ENCODE peak calls at places on chromosomes 4 and X, in ten cellular contexts. J is ovary; E is astrocyte of the spinal cord; W is activated naive CD4-positive, alpha-beta T cell treated with anti-CD3 and anti-CD28 coated beads for 36 hours; M is neural crest cell; A is hypothalamus; T is glomerular endothelial cell; D is NCI-H1092 treated with DMSO at 0.1 percent for 48 hours; X is activated CD4-positive, alpha-beta T cell treated with anti-CD3 and anti-CD28 coated beads for 1 hour; B is activated T-cell treated with anti-CD3 and anti-CD28 coated beads, Interleukin-2, amount 50 U/mL, for 4 hours. Z is an unnamed sample.
A peak's percentile ranks its signal among the peaks of the same experiment; 100 is the strongest.

GRCh38 chr4:141065872-141066271 is 67.4 kb downstream of the RNF150 start:
- DNase-seq in A (no peak), B (no peak), E (no peak), M (no peak), J (no peak), T (no peak), X (no peak), W (no peak), D (no peak), Z (no peak)

GRCh38 chr4:141153751-141154510 is 20.7 kb upstream of the RNF150 start:
- DNase-seq in D (no peak), T (no peak), W (no peak), J (peak; percentile 19), B (no peak), M (no peak), X (no peak), A (no peak), E (no peak), Z (peak; percentile 26)

GRCh38 chr4:77820836-77821561 is 1.8 kb upstream of the CNOT6L start:
- DNase-seq in D (no peak), B (no peak), A (no peak), M (no peak), W (peak; percentile 69), J (peak; percentile 20), E (no peak), T (no peak), X (no peak), Z (no peak)

GRCh38 chr4:47031011-47031678 is at the start of gene GABRB1:
- DNase-seq in X (no peak), J (peak; percentile 26), B (peak; percentile 5), T (peak; percentile 20), D (no peak), A (peak; percentile 16), E (peak; percentile 70), M (peak; percentile 62), W (no peak), Z (no peak)

GRCh38 chrX:67619253-67619652 is 75.4 kb downstream of the AR start:
- DNase-seq in D (no peak), B (no peak), J (no peak), E (peak; percentile 59), A (no peak), X (no peak), W (no peak), T (no peak), M (no peak), Z (no peak)

GRCh38 chrX:146934256-146934655 is 119.7 kb upstream of the CXorf51A start:
- DNase-seq in B (no peak), A (no peak), E (no peak), J (no peak), X (no peak), D (no peak), T (no peak), W (no peak), M (no peak), Z (no peak)

GRCh38 chr4:107751670-107752069 is 31.6 kb upstream of the PAPSS1 start:
- DNase-seq in W (no peak), D (no peak), J (no peak), E (no peak), T (no peak), X (no peak), A (no peak), M (no peak), B (no peak), Z (peak; percentile 80)

GRCh38 chrX:152913915-152914314 is 16.0 kb downstream of the ZNF185 start:
- DNase-seq in A (no peak), X (no peak), D (peak; percentile 5), M (no peak), W (no peak), B (no peak), T (no peak), E (no peak), J (no peak), Z (no peak)

GRCh38 chrX:108132034-108132433 is 40.5 kb downstream of the ATG4A start:
- DNase-seq in T (no peak), W (no peak), B (no peak), X (no peak), E (no peak), J (peak; percentile 20), D (no peak), M (no peak), A (no peak), Z (no peak)

GRCh38 chr4:124409044-124409443 is 303.5 kb downstream of the ANKRD50 start:
- DNase-seq in M (no peak), E (peak; percentile 57), X (no peak), T (no peak), A (no peak), B (no peak), W (no peak), D (no peak), J (no peak), Z (no peak)

GRCh38 chrX:153662266-153662665 is 11.3 kb downstream of the PNCK start:
- DNase-seq in J (no peak), A (no peak), D (no peak), M (no peak), E (no peak), B (peak; percentile 60), W (peak; percentile 69), X (peak; percentile 38), T (no peak), Z (no peak)

GRCh38 chr4:123929565-123929964 is 533.0 kb downstream of the SPRY1 start:
- DNase-seq in X (no peak), E (peak; percentile 19), W (no peak), A (no peak), J (no peak), B (no peak), D (no peak), T (no peak), M (no peak), Z (no peak)

GRCh38 chr4:152118819-152119553 is 358.2 kb upstream of the GATB start:
- DNase-seq in D (no peak), W (no peak), T (no peak), E (no peak), X (no peak), M (no peak), A (no peak), J (no peak), B (no peak), Z (no peak)

GRCh38 chrX:118536687-118537461 is 41.3 kb downstream of the DOCK11 start:
- DNase-seq in X (peak; percentile 13), W (peak; percentile 57), M (no peak), J (no peak), B (peak; percentile 15), E (peak; percentile 37), A (no peak), D (no peak), T (no peak), Z (peak; percentile 38)

GRCh38 chr4:78552398-78553396 is 1.1 kb downstream of the ANXA3 start:
- DNase-seq in D (no peak), W (no peak), E (no peak), X (no peak), A (no peak), B (no peak), T (peak; percentile 67), M (no peak), J (no peak), Z (no peak)

GRCh38 chr4:118833192-118833820 is 2.6 kb downstream of the SEC24D start:
- DNase-seq in M (no peak), D (no peak), X (no peak), W (no peak), B (no peak), J (no peak), E (no peak), A (no peak), T (no peak), Z (no peak)

GRCh38 chrX:636971-637659 is 6.5 kb downstream of the SHOX start:
- DNase-seq in J (no peak), D (no peak), W (no peak), B (no peak), X (no peak), E (no peak), M (no peak), T (no peak), A (no peak), Z (no peak)

GRCh38 chr4:170259631-170260153 is 169.9 kb upstream of the AADAT start:
- DNase-seq in D (peak; percentile 87), A (peak; percentile 33), M (peak; percentile 92), T (peak; percentile 51), B (no peak), E (peak; percentile 86), W (peak; percentile 73), J (peak; percentile 20), X (no peak), Z (peak; percentile 98)

GRCh38 chr4:4613126-4613465 is 71.2 kb upstream of the STX18 start:
- DNase-seq in X (no peak), B (no peak), T (no peak), E (no peak), D (no peak), J (no peak), W (no peak), A (no peak), M (no peak), Z (no peak)